ENCODE peak calls at places on chromosomes 16 and 17, in four cellular contexts. Q, I, J and T are unnamed samples. For H3K4me1, the result is how much of the 10 kb centered on the place peaks cover.

GRCh38 chr16:65154321-65154720 is 32.5 kb upstream of the CDH11 start:
- DNase-seq in Q (no peak), I (no peak), J (no peak), T (no peak)

GRCh38 chr17:35793257-35793656 is 2.2 kb downstream of the MMP28 start:
- DNase-seq in Q (no peak), I (no peak), J (no peak), T (no peak)

GRCh38 chr16:79007614-79008013 is 592.9 kb downstream of the MAF start:
- DNase-seq in Q (no peak), I (no peak), J (no peak), T (no peak)

GRCh38 chr16:86986136-86986535 is 331.1 kb downstream of the C16orf95 start:
- DNase-seq in Q (no peak), I (no peak), J (no peak), T (no peak)

GRCh38 chr17:41394254-41395016 is 3.0 kb downstream of the KRT31 start:
- DNase-seq in Q (no peak), I (no peak), J (no peak), T (no peak)

GRCh38 chr17:40564195-40564882 is 933 bp downstream of the CCR7 start:
- DNase-seq in Q (no peak), I (no peak), J (peak), T (no peak)

GRCh38 chr16:81201267-81201666 is 37.2 kb upstream of the BCO1 start:
- DNase-seq in Q (no peak), I (no peak), J (no peak), T (no peak)

GRCh38 chr16:89922884-89923639 is at the start of gene TUBB3:
- DNase-seq in Q (peak), I (peak), J (no peak), T (no peak)

GRCh38 chr16:72291531-72291981 is 119.6 kb upstream of the PMFBP1 start:
- DNase-seq in Q (no peak), I (no peak), J (no peak), T (no peak)

GRCh38 chr17:77736207-77736600 is 222.3 kb upstream of the TNRC6C start:
- DNase-seq in Q (no peak), I (no peak), J (no peak), T (no peak)
- H3K4me1 ChIP-seq in Q (under half), I (under half), J (under half), T (under half)

GRCh38 chr16:56202036-56202435 is 10.7 kb downstream of the GNAO1 start:
- DNase-seq in Q (no peak), I (no peak), J (no peak), T (no peak)

GRCh38 chr16:56199164-56199563 is 7.9 kb downstream of the GNAO1 start:
- DNase-seq in Q (no peak), I (no peak), J (no peak), T (no peak)

GRCh38 chr16:56204836-56205235 is 13.5 kb downstream of the GNAO1 start:
- DNase-seq in Q (no peak), I (no peak), J (no peak), T (no peak)

GRCh38 chr16:56201030-56201429 is 9.7 kb downstream of the GNAO1 start:
- DNase-seq in Q (no peak), I (no peak), J (no peak), T (no peak)

DNA sequence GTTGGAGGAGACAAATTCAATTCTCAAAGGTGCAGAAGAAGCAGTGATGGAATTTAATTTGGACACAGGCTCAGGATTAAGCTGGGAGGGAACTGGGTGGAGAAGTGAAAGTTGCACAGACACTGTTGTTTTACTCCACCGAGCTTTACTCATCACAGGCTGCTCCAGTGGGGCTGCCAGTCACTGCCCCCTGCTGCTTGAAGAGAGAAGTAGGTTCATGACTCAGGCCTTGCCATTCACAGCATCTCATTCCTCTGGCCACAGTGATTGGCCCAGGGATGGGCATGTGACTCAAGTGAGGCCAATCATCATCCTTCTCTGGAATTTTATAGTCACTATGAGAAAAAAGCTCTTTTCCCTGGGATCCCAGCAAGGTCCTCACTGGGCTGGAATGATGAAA is 11.8 kb downstream of the GNAO1 start:
- DNase-seq in Q (no peak), I (no peak), J (no peak), T (no peak)
- TF ChIP-seq CTCF in Q (no peak), I (peak), J (peak), T (no peak)

GRCh38 chr17:78759203-78759968 is 22.7 kb downstream of the CYTH1 start:
- DNase-seq in Q (peak), I (peak), J (peak), T (no peak)
- H3K27ac ChIP-seq in Q (no peak), I (peak), J (peak), T (peak)

GRCh38 chr17:49018116-49018612 is 21.0 kb downstream of the IGF2BP1 start:
- DNase-seq in Q (no peak), I (no peak), J (no peak), T (no peak)
- H3K4me1 ChIP-seq in Q (under half), I (under half), J (under half), T (under half)

GRCh38 chr16:61014869-61015268 is 1021.4 kb downstream of the CDH8 start:
- DNase-seq in Q (no peak), I (no peak), J (no peak), T (no peak)
- TF ChIP-seq CTCF in Q (no peak), I (no peak), J (no peak), T (no peak)

GRCh38 chr16:69301187-69301586 is 10.0 kb upstream of the VPS4A start:
- DNase-seq in Q (no peak), I (no peak), J (no peak), T (no peak)

GRCh38 chr16:69302301-69302700 is 8.8 kb upstream of the VPS4A start:
- DNase-seq in Q (no peak), I (no peak), J (no peak), T (no peak)

GRCh38 chr16:69294051-69294450 is 17.1 kb upstream of the VPS4A start:
- DNase-seq in Q (no peak), I (no peak), J (no peak), T (no peak)

GRCh38 chr16:69301861-69302260 is 9.3 kb upstream of the VPS4A start:
- DNase-seq in Q (no peak), I (no peak), J (no peak), T (no peak)

GRCh38 chr16:69298261-69298660 is 12.9 kb upstream of the VPS4A start:
- DNase-seq in Q (no peak), I (no peak), J (no peak), T (no peak)
- H3K27ac ChIP-seq in Q (no peak), I (no peak), J (peak), T (no peak)